ENCODE peak calls at places on chromosomes 6 and 20, in six cellular contexts. T is stimulated activated CD4-positive, alpha-beta T cell treated with anti-CD3 and anti-CD28 coated beads, Interleukin-15, amount 100 ng/mL, for 1 hour; N is psoas muscle; I is WERI-Rb-1; J is iPS DF 19.7; V is HEK293T. Z is an unnamed sample.

GRCh38 chr6:10395946-10396577 is 18.8 kb downstream of the TFAP2A start:
- DNase-seq in I (no peak), T (no peak), V (no peak), J (no peak), N (no peak), Z (no peak)

GRCh38 chr6:43455034-43455747 is at the start of gene DLK2:
- DNase-seq in V (peak; percentile 55), T (no peak), N (no peak), J (no peak), I (no peak), Z (peak; percentile 59)

GRCh38 chr20:59095140-59095539 is 52.6 kb upstream of the PRELID3B start:
- DNase-seq in I (no peak), V (no peak), T (no peak), J (no peak), N (no peak), Z (no peak)

GRCh38 chr20:34768105-34768504 is 57.3 kb downstream of the NCOA6 start:
- DNase-seq in I (no peak), J (no peak), N (no peak), V (no peak), T (no peak), Z (no peak)

GRCh38 chr6:167559675-167560479 is 235.0 kb downstream of the TTLL2 start:
- DNase-seq in N (no peak), J (no peak), I (no peak), V (no peak), T (no peak), Z (no peak)

GRCh38 chr6:34459899-34460593 is 5.8 kb upstream of the PACSIN1 start:
- DNase-seq in I (peak; percentile 78), J (peak; percentile 45), N (no peak), T (peak; percentile 11), V (peak; percentile 58), Z (peak; percentile 53)

GRCh38 chr20:36491901-36492617 is 49.3 kb upstream of the MYL9 start:
- DNase-seq in T (peak; percentile 22), I (no peak), J (no peak), N (no peak), V (no peak), Z (no peak)

GRCh38 chr6:161727063-161727462 is 453.2 kb upstream of the AGPAT4 start:
- DNase-seq in I (no peak), J (no peak), N (no peak), T (no peak), V (no peak), Z (no peak)

GRCh38 chr20:62818592-62819493 is 2.0 kb downstream of the COL9A3 start:
- DNase-seq in J (no peak), T (no peak), V (no peak), I (no peak), N (peak; percentile 76), Z (no peak)

GRCh38 chr6:19866900-19867627 is 29.9 kb downstream of the ID4 start:
- DNase-seq in J (no peak), N (no peak), T (no peak), I (no peak), V (no peak), Z (no peak)

GRCh38 chr6:46263709-46264091 is 92.9 kb upstream of the ENPP5 start:
- DNase-seq in N (no peak), V (no peak), J (no peak), I (no peak), T (no peak), Z (no peak)

GRCh38 chr20:21571841-21572690 is 58.2 kb upstream of the NKX2-2 start:
- DNase-seq in T (no peak), V (peak; percentile 39), N (no peak), J (no peak), I (peak; percentile 11), Z (peak; percentile 6)

GRCh38 chr6:106974999-106975698 is 620 bp upstream of the CD24 start:
- DNase-seq in N (peak; percentile 60), V (peak; percentile 27), J (no peak), T (no peak), I (peak; percentile 61), Z (peak; percentile 69)

GRCh38 chr6:164216368-164216767 is 801.9 kb downstream of the QKI start:
- DNase-seq in J (no peak), V (no peak), N (no peak), I (no peak), T (no peak), Z (peak; percentile 81)

GRCh38 chr20:35773154-35773751 is 1.4 kb downstream of the PHF20 start:
- DNase-seq in J (no peak), I (no peak), T (no peak), N (no peak), V (no peak), Z (no peak)

GRCh38 chr6:75830959-75831885 is 82.2 kb downstream of the MYO6 start:
- DNase-seq in N (no peak), V (no peak), T (no peak), J (no peak), I (no peak), Z (no peak)

GRCh38 chr20:891121-892080 is 24.7 kb downstream of the ANGPT4 start:
- DNase-seq in V (no peak), N (peak; percentile 87), J (no peak), T (no peak), I (no peak), Z (no peak)

GRCh38 chr6:170038251-170038650 is 252.6 kb downstream of the DLL1 start:
- DNase-seq in T (no peak), V (no peak), J (no peak), I (no peak), N (no peak), Z (no peak)

GRCh38 chr6:131368077-131368911 is 204.7 kb upstream of the ARG1 start:
- DNase-seq in I (no peak), T (no peak), J (no peak), N (peak; percentile 59), V (no peak), Z (no peak)

GRCh38 chr20:36827541-36828279 is 48.2 kb upstream of the TLDC2 start:
- DNase-seq in N (peak; percentile 66), V (no peak), T (no peak), J (no peak), I (no peak), Z (no peak)

GRCh38 chr6:119643866-119644265 is 294.3 kb upstream of the MAN1A1 start:
- DNase-seq in I (no peak), J (no peak), N (no peak), V (no peak), T (no peak), Z (no peak)

GRCh38 chr6:33112148-33112547 is 36.4 kb downstream of the HLA-DPB1 start:
- DNase-seq in T (no peak), V (peak; percentile 63), N (no peak), I (peak; percentile 66), J (no peak), Z (peak; percentile 20)

GRCh38 chr20:46808565-46808964 is 86.1 kb upstream of the EYA2 start:
- DNase-seq in J (no peak), V (no peak), T (no peak), I (no peak), N (no peak), Z (no peak)

GRCh38 chr6:1474205-1474604 is 84.8 kb downstream of the FOXF2 start:
- DNase-seq in T (no peak), N (no peak), I (no peak), J (no peak), V (no peak), Z (no peak)

GRCh38 chr6:106116125-106116524 is 30.0 kb downstream of the PRDM1 start:
- DNase-seq in N (no peak), T (no peak), J (no peak), V (no peak), I (no peak), Z (no peak)

GRCh38 chr6:55916188-55916587 is 40.8 kb upstream of the BMP5 start:
- DNase-seq in J (no peak), N (no peak), I (no peak), T (no peak), V (no peak), Z (no peak)

GRCh38 chr6:46437671-46438221 is 53.5 kb downstream of the RCAN2 start:
- DNase-seq in V (no peak), J (no peak), T (no peak), N (no peak), I (no peak), Z (no peak)

GRCh38 chr6:52149949-52150348 is 36.2 kb upstream of the IL17A start:
- DNase-seq in I (no peak), T (no peak), J (no peak), V (no peak), N (no peak), Z (no peak)

GRCh38 chr6:141203902-141204575 is 928.7 kb upstream of the GJE1 start:
- DNase-seq in I (no peak), N (no peak), J (no peak), T (no peak), V (no peak), Z (no peak)

GRCh38 chr20:57109151-57109953 is 157.1 kb downstream of the BMP7 start:
- DNase-seq in J (no peak), N (peak; percentile 68), I (no peak), T (no peak), V (no peak), Z (peak; percentile 43)

GRCh38 chr6:108559884-108560462 is 744 bp upstream of the FOXO3 start:
- DNase-seq in N (peak; percentile 90), T (peak; percentile 5), I (peak; percentile 76), V (peak; percentile 60), J (peak; percentile 74), Z (peak; percentile 86)

GRCh38 chr6:7060769-7061516 is 46.8 kb upstream of the RREB1 start:
- DNase-seq in I (no peak), N (no peak), J (no peak), T (no peak), V (no peak), Z (no peak)

GRCh38 chr20:55004044-55004443 is 528.7 kb downstream of the DOK5 start:
- DNase-seq in J (no peak), I (no peak), T (no peak), V (no peak), N (no peak), Z (no peak)

GRCh38 chr20:42565106-42565990 is 624.4 kb downstream of the PTPRT start:
- DNase-seq in I (no peak), N (no peak), T (no peak), V (no peak), J (no peak), Z (peak; percentile 6)

GRCh38 chr6:41255638-41256246 is 27.6 kb downstream of the TREML4 start:
- DNase-seq in J (no peak), T (no peak), V (no peak), N (no peak), I (no peak), Z (no peak)

GRCh38 chr6:30200551-30201281 is 12.5 kb downstream of the TRIM26 start:
- DNase-seq in T (no peak), I (no peak), J (no peak), V (no peak), N (no peak), Z (no peak)

GRCh38 chr6:122717350-122717749 is 62.2 kb upstream of the FABP7 start:
- DNase-seq in I (peak; percentile 64), V (no peak), T (no peak), N (no peak), J (no peak), Z (no peak)

GRCh38 chr6:10598084-10598960 is 77.2 kb downstream of the GCNT2 start:
- DNase-seq in I (no peak), T (no peak), J (no peak), N (no peak), V (no peak), Z (no peak)